ENCODE peak calls at places on chromosomes 6 and 20, in nine cellular contexts. A, T, B, W, N, E, J, Z and I are unnamed samples.
A peak's percentile ranks its signal among the peaks of the same experiment; 100 is the strongest.

GRCh38 chr6:5082487-5083306 is 2.4 kb upstream of the PPP1R3G start:
- DNase-seq in A (no peak), B (no peak), E (no peak), W (no peak), J (peak; percentile 77), T (peak; percentile 35), Z (peak; percentile 94), N (peak; percentile 74), I (peak; percentile 63)

GRCh38 chr6:154605207-154605877 is 94.9 kb upstream of the CNKSR3 start:
- DNase-seq in A (no peak), T (no peak), B (no peak), N (peak; percentile 80), W (no peak), Z (no peak), E (no peak), J (no peak), I (no peak)

GRCh38 chr6:105985816-105986632 is 100.1 kb upstream of the PRDM1 start:
- DNase-seq in T (peak; percentile 27), Z (no peak), A (no peak), N (no peak), B (no peak), E (no peak), W (no peak), J (no peak), I (no peak)

GRCh38 chr20:3932277-3933073 is 43.3 kb downstream of the PANK2 start:
- DNase-seq in E (no peak), A (no peak), W (no peak), T (no peak), N (no peak), J (no peak), B (no peak), Z (peak; percentile 77), I (no peak)

GRCh38 chr20:63273635-63274380 is 1.2 kb downstream of the ARFGAP1 start:
- DNase-seq in A (peak; percentile 47), T (no peak), W (no peak), N (peak; percentile 90), Z (peak; percentile 92), E (no peak), B (no peak), J (peak; percentile 53), I (peak; percentile 84)

GRCh38 chr20:52236292-52236691 is 44.7 kb upstream of the ZFP64 start:
- DNase-seq in T (no peak), B (no peak), W (no peak), Z (no peak), A (no peak), N (no peak), E (no peak), J (no peak), I (no peak)

GRCh38 chr20:10642859-10643559 is 30.8 kb downstream of the JAG1 start:
- DNase-seq in T (no peak), E (peak; percentile 11), Z (no peak), N (peak; percentile 35), B (no peak), J (no peak), W (no peak), A (no peak), I (no peak)

GRCh38 chr6:144559865-144560603 is 274.9 kb downstream of the UTRN start:
- DNase-seq in E (peak; percentile 21), B (no peak), J (peak; percentile 50), N (peak; percentile 53), A (no peak), Z (peak; percentile 8), T (no peak), W (no peak), I (peak; percentile 81)

GRCh38 chr6:101402618-101403002 is 9.1 kb downstream of the GRIK2 start:
- DNase-seq in W (no peak), A (no peak), B (no peak), E (no peak), Z (peak; percentile 39), T (no peak), J (no peak), N (no peak), I (no peak)

GRCh38 chr6:147099974-147100373 is 104.2 kb upstream of the STXBP5 start:
- DNase-seq in B (no peak), E (no peak), J (peak; percentile 78), Z (peak; percentile 61), A (peak; percentile 61), N (peak; percentile 90), W (no peak), T (no peak), I (peak; percentile 89)

GRCh38 chr6:137165375-137166246 is 7.8 kb downstream of the IL22RA2 start:
- DNase-seq in A (no peak), Z (peak; percentile 55), B (no peak), E (peak; percentile 18), N (no peak), J (no peak), W (no peak), T (no peak), I (no peak)

GRCh38 chr6:31464252-31465184 is 33.4 kb upstream of the MICB start:
- DNase-seq in N (no peak), B (no peak), Z (no peak), J (no peak), E (no peak), T (no peak), A (no peak), W (no peak), I (no peak)

GRCh38 chr6:31534011-31534410 is 5.2 kb downstream of the MCCD1 start:
- DNase-seq in A (no peak), B (no peak), Z (no peak), T (no peak), W (no peak), E (no peak), J (no peak), N (no peak), I (no peak)

GRCh38 chr6:44571510-44571909 is 184.0 kb downstream of the CDC5L start:
- DNase-seq in T (no peak), E (no peak), B (no peak), Z (no peak), A (no peak), W (no peak), N (no peak), J (no peak), I (no peak)

GRCh38 chr20:237479-237878 is 10.4 kb downstream of the DEFB129 start:
- DNase-seq in Z (peak; percentile 1), J (no peak), A (no peak), W (no peak), N (no peak), T (no peak), B (no peak), E (no peak), I (no peak)

GRCh38 chr6:135451617-135452190 is 45.8 kb downstream of the AHI1 start:
- DNase-seq in B (no peak), E (peak; percentile 36), W (no peak), A (no peak), Z (peak; percentile 56), N (peak; percentile 14), T (no peak), J (peak; percentile 70), I (no peak)

GRCh38 chr20:58636983-58637421 is 14.1 kb upstream of the STX16 start:
- DNase-seq in J (no peak), N (no peak), T (no peak), Z (no peak), E (no peak), W (no peak), A (no peak), B (no peak), I (no peak)

GRCh38 chr6:21873562-21873961 is 280.0 kb downstream of the SOX4 start:
- DNase-seq in B (no peak), N (peak; percentile 97), J (peak; percentile 96), Z (peak; percentile 94), A (peak; percentile 72), E (no peak), W (no peak), T (peak; percentile 70), I (peak; percentile 4)

GRCh38 chr6:124670801-124671200 is 291.4 kb upstream of the RNF217 start:
- DNase-seq in N (no peak), A (no peak), J (no peak), Z (no peak), E (peak; percentile 85), T (no peak), W (no peak), B (no peak), I (no peak)

GRCh38 chr6:56040271-56040670 is 164.9 kb upstream of the BMP5 start:
- DNase-seq in B (no peak), J (peak; percentile 71), E (no peak), N (peak; percentile 73), A (no peak), Z (peak; percentile 73), W (no peak), T (no peak), I (no peak)

GRCh38 chr20:59145926-59146800 is 17.5 kb upstream of the ZNF831 start:
- DNase-seq in J (no peak), E (no peak), A (no peak), T (no peak), N (no peak), B (peak; percentile 48), W (peak; percentile 57), Z (no peak), I (no peak)

GRCh38 chr6:36772401-36772800 is 66.8 kb downstream of the CPNE5 start:
- DNase-seq in E (no peak), A (no peak), W (no peak), Z (no peak), J (no peak), T (no peak), N (no peak), B (no peak), I (no peak)